ENCODE peak calls at places on chromosomes 12 and 14, in nine cellular contexts. L is fibroblast of mammary gland; I is pons; S is lower lobe of right lung; M is central memory CD8-positive, alpha-beta T cell; W is GM03348; H is GM23338; O is A549; A is stimulated activated naive CD8-positive, alpha-beta T cell treated with anti-CD3 and anti-CD28 coated beads, Interleukin-15, amount 100 ng/mL, for 72 hours. D is an unnamed sample.

GRCh38 chr14:68857671-68858070 is 64.8 kb upstream of the ZFP36L1 start:
- DNase-seq in L (no peak), I (no peak), S (no peak), M (no peak), W (no peak), H (no peak), O (no peak), A (no peak), D (no peak)

GRCh38 chr14:79638647-79639266 is 572.5 kb downstream of the DIO2 start:
- DNase-seq in L (no peak), I (peak; percentile 35), S (no peak), M (no peak), W (no peak), H (no peak), O (no peak), A (no peak), D (no peak)

GRCh38 chr14:69711065-69711464 is 55.9 kb upstream of the SRSF5 start:
- DNase-seq in L (no peak), I (no peak), S (peak; percentile 68), M (no peak), W (no peak), H (no peak), O (no peak), A (no peak), D (no peak)

GRCh38 chr14:90599748-90600507 is 203.1 kb downstream of the CALM1 start:
- DNase-seq in L (peak; percentile 17), I (peak; percentile 67), S (no peak), M (no peak), W (no peak), H (no peak), O (peak; percentile 35), A (no peak), D (no peak)

GRCh38 chr14:67166450-67166853 is 22.8 kb upstream of the GARIN2 start:
- DNase-seq in L (peak; percentile 63), I (peak; percentile 76), S (no peak), M (no peak), W (peak; percentile 64), H (peak; percentile 78), O (peak; percentile 64), A (peak; percentile 26), D (peak; percentile 8)

GRCh38 chr12:14403711-14404164 is 38.3 kb downstream of the ATF7IP start:
- DNase-seq in L (peak; percentile 69), I (peak; percentile 58), S (no peak), M (no peak), W (peak; percentile 56), H (no peak), O (peak; percentile 30), A (no peak), D (no peak)

GRCh38 chr12:125100551-125101434 is 35.6 kb downstream of the AACS start:
- DNase-seq in L (no peak), I (no peak), S (no peak), M (no peak), W (no peak), H (no peak), O (peak; percentile 42), A (no peak), D (no peak)

GRCh38 chr14:76832503-76832988 is 6.3 kb downstream of the LRRC74A start:
- DNase-seq in L (peak; percentile 44), I (peak; percentile 58), S (no peak), M (no peak), W (no peak), H (no peak), O (no peak), A (no peak), D (no peak)

GRCh38 chr12:129819391-129819790 is 84.4 kb downstream of the TMEM132D start:
- DNase-seq in L (no peak), I (no peak), S (no peak), M (no peak), W (no peak), H (no peak), O (no peak), A (no peak), D (no peak)

D was measured in T-helper 9 cell.